ENCODE peak calls at places on chromosome 7, in seven cellular contexts. One of them, this sample, is unnamed.

GRCh38 chr7:6403907-6404306 is 43.8 kb downstream of the DAGLB start:
- DNase-seq in T follicular helper cell: no peak
- DNase-seq in GM03348: no peak
- DNase-seq in hippocampal formation: no peak
- DNase-seq in GM20000: no peak
- DNase-seq in hypothalamus: no peak
- DNase-seq in CD8-positive, alpha-beta memory T cell: no peak
- DNase-seq in this sample: no peak

GRCh38 chr7:47304727-47305719 is 276.9 kb downstream of the TNS3 start:
- DNase-seq in hippocampal formation: no peak
- DNase-seq in hypothalamus: no peak
- DNase-seq in GM03348: no peak
- DNase-seq in GM20000: no peak
- DNase-seq in CD8-positive, alpha-beta memory T cell: no peak
- DNase-seq in T follicular helper cell: no peak
- DNase-seq in this sample: no peak

GRCh38 chr7:155292680-155293226 is 4.9 kb upstream of the INSIG1 start:
- DNase-seq in CD8-positive, alpha-beta memory T cell: no peak
- DNase-seq in T follicular helper cell: no peak
- DNase-seq in hippocampal formation: no peak
- DNase-seq in hypothalamus: no peak
- DNase-seq in GM20000: no peak
- DNase-seq in GM03348: no peak
- DNase-seq in this sample: no peak

GRCh38 chr7:27151341-27151944 is 940 bp downstream of the HOXA3 start:
- DNase-seq in hypothalamus: no peak
- DNase-seq in hippocampal formation: no peak
- DNase-seq in GM03348: no peak
- DNase-seq in GM20000: no peak
- DNase-seq in T follicular helper cell: no peak
- DNase-seq in CD8-positive, alpha-beta memory T cell: no peak
- DNase-seq in this sample: peak

GRCh38 chr7:42924223-42924877 is 7.6 kb downstream of the PSMA2 start:
- DNase-seq in CD8-positive, alpha-beta memory T cell: no peak
- DNase-seq in GM20000: no peak
- DNase-seq in GM03348: no peak
- DNase-seq in hypothalamus: no peak
- DNase-seq in T follicular helper cell: no peak
- DNase-seq in hippocampal formation: no peak
- DNase-seq in this sample: no peak

GRCh38 chr7:31633894-31634494 is 53.0 kb upstream of the PPP1R17 start:
- DNase-seq in GM20000: peak
- DNase-seq in GM03348: peak
- DNase-seq in hippocampal formation: peak
- DNase-seq in CD8-positive, alpha-beta memory T cell: no peak
- DNase-seq in hypothalamus: peak
- DNase-seq in T follicular helper cell: no peak
- DNase-seq in this sample: no peak

GRCh38 chr7:155209478-155209864 is 88.2 kb upstream of the INSIG1 start:
- DNase-seq in GM03348: no peak
- DNase-seq in hippocampal formation: no peak
- DNase-seq in hypothalamus: no peak
- DNase-seq in T follicular helper cell: no peak
- DNase-seq in CD8-positive, alpha-beta memory T cell: no peak
- DNase-seq in GM20000: no peak
- DNase-seq in this sample: peak

GRCh38 chr7:48438196-48438595 is 266.9 kb downstream of the ABCA13 start:
- DNase-seq in GM20000: no peak
- DNase-seq in T follicular helper cell: no peak
- DNase-seq in hippocampal formation: no peak
- DNase-seq in CD8-positive, alpha-beta memory T cell: no peak
- DNase-seq in hypothalamus: no peak
- DNase-seq in GM03348: no peak
- DNase-seq in this sample: no peak

GRCh38 chr7:123917878-123918277 is 7.2 kb upstream of the SPAM1 start:
- DNase-seq in hypothalamus: no peak
- DNase-seq in GM20000: no peak
- DNase-seq in CD8-positive, alpha-beta memory T cell: no peak
- DNase-seq in GM03348: no peak
- DNase-seq in T follicular helper cell: no peak
- DNase-seq in hippocampal formation: no peak
- DNase-seq in this sample: no peak

GRCh38 chr7:110868458-110868857 is 222.5 kb upstream of the LRRN3 start:
- DNase-seq in hypothalamus: no peak
- DNase-seq in CD8-positive, alpha-beta memory T cell: no peak
- DNase-seq in hippocampal formation: no peak
- DNase-seq in GM03348: no peak
- DNase-seq in GM20000: no peak
- DNase-seq in T follicular helper cell: no peak
- DNase-seq in this sample: no peak

GRCh38 chr7:132092106-132092505 is 484.2 kb downstream of the PLXNA4 start:
- DNase-seq in CD8-positive, alpha-beta memory T cell: no peak
- DNase-seq in GM20000: no peak
- DNase-seq in GM03348: no peak
- DNase-seq in hypothalamus: no peak
- DNase-seq in hippocampal formation: no peak
- DNase-seq in T follicular helper cell: no peak
- DNase-seq in this sample: no peak

GRCh38 chr7:158260567-158261361 is 326.9 kb downstream of the PTPRN2 start:
- DNase-seq in hippocampal formation: no peak
- DNase-seq in hypothalamus: no peak
- DNase-seq in CD8-positive, alpha-beta memory T cell: no peak
- DNase-seq in T follicular helper cell: no peak
- DNase-seq in GM20000: no peak
- DNase-seq in GM03348: no peak
- DNase-seq in this sample: no peak

GRCh38 chr7:138449580-138449979 is 10.5 kb upstream of the TRIM24 start:
- DNase-seq in hippocampal formation: no peak
- DNase-seq in T follicular helper cell: peak
- DNase-seq in CD8-positive, alpha-beta memory T cell: peak
- DNase-seq in GM03348: no peak
- DNase-seq in GM20000: peak
- DNase-seq in hypothalamus: no peak
- DNase-seq in this sample: peak

GRCh38 chr7:90629306-90629918 is 33.3 kb downstream of the CDK14 start:
- DNase-seq in GM03348: peak
- DNase-seq in CD8-positive, alpha-beta memory T cell: no peak
- DNase-seq in GM20000: peak
- DNase-seq in T follicular helper cell: no peak
- DNase-seq in hippocampal formation: no peak
- DNase-seq in hypothalamus: no peak
- DNase-seq in this sample: no peak

GRCh38 chr7:129308047-129308446 is 83.2 kb downstream of the AHCYL2 start:
- DNase-seq in T follicular helper cell: no peak
- DNase-seq in CD8-positive, alpha-beta memory T cell: no peak
- DNase-seq in GM03348: no peak
- DNase-seq in hippocampal formation: peak
- DNase-seq in hypothalamus: no peak
- DNase-seq in GM20000: no peak
- DNase-seq in this sample: no peak

GRCh38 chr7:100008525-100008924 is 6.9 kb upstream of the ZKSCAN1 start:
- DNase-seq in hippocampal formation: no peak
- DNase-seq in CD8-positive, alpha-beta memory T cell: no peak
- DNase-seq in GM03348: no peak
- DNase-seq in hypothalamus: no peak
- DNase-seq in GM20000: no peak
- DNase-seq in T follicular helper cell: no peak
- DNase-seq in this sample: no peak

GRCh38 chr7:30522163-30522562 is 17.5 kb upstream of the GGCT start:
- DNase-seq in hypothalamus: no peak
- DNase-seq in GM03348: no peak
- DNase-seq in CD8-positive, alpha-beta memory T cell: no peak
- DNase-seq in GM20000: no peak
- DNase-seq in T follicular helper cell: no peak
- DNase-seq in hippocampal formation: no peak
- DNase-seq in this sample: no peak

GRCh38 chr7:30276203-30276900 is 8.0 kb upstream of the ZNRF2 start:
- DNase-seq in hippocampal formation: peak
- DNase-seq in GM03348: peak
- DNase-seq in T follicular helper cell: peak
- DNase-seq in CD8-positive, alpha-beta memory T cell: peak
- DNase-seq in GM20000: peak
- DNase-seq in hypothalamus: no peak
- DNase-seq in this sample: peak

GRCh38 chr7:1993031-1993685 is 239.6 kb downstream of the MAD1L1 start:
- DNase-seq in hippocampal formation: no peak
- DNase-seq in GM03348: no peak
- DNase-seq in hypothalamus: no peak
- DNase-seq in GM20000: no peak
- DNase-seq in CD8-positive, alpha-beta memory T cell: no peak
- DNase-seq in T follicular helper cell: no peak
- DNase-seq in this sample: no peak

GRCh38 chr7:131040467-131040932 is 287.2 kb upstream of the MKLN1 start:
- DNase-seq in GM20000: peak
- DNase-seq in CD8-positive, alpha-beta memory T cell: no peak
- DNase-seq in hypothalamus: no peak
- DNase-seq in T follicular helper cell: no peak
- DNase-seq in GM03348: peak
- DNase-seq in hippocampal formation: peak
- DNase-seq in this sample: peak

GRCh38 chr7:95001815-95002561 is 94.6 kb downstream of the PPP1R9A start:
- DNase-seq in hypothalamus: no peak
- DNase-seq in T follicular helper cell: no peak
- DNase-seq in GM03348: no peak
- DNase-seq in hippocampal formation: no peak
- DNase-seq in GM20000: no peak
- DNase-seq in CD8-positive, alpha-beta memory T cell: no peak
- DNase-seq in this sample: no peak

GRCh38 chr7:22665816-22666375 is 61.1 kb upstream of the IL6 start:
- DNase-seq in T follicular helper cell: no peak
- DNase-seq in hippocampal formation: no peak
- DNase-seq in hypothalamus: no peak
- DNase-seq in CD8-positive, alpha-beta memory T cell: no peak
- DNase-seq in GM03348: no peak
- DNase-seq in GM20000: no peak
- DNase-seq in this sample: no peak

GRCh38 chr7:107615910-107616680 is 36.0 kb downstream of the BCAP29 start:
- DNase-seq in hippocampal formation: no peak
- DNase-seq in CD8-positive, alpha-beta memory T cell: no peak
- DNase-seq in GM20000: no peak
- DNase-seq in hypothalamus: no peak
- DNase-seq in GM03348: no peak
- DNase-seq in T follicular helper cell: no peak
- DNase-seq in this sample: no peak

GRCh38 chr7:133491846-133492652 is 239.2 kb downstream of the EXOC4 start:
- DNase-seq in T follicular helper cell: no peak
- DNase-seq in hippocampal formation: no peak
- DNase-seq in GM20000: no peak
- DNase-seq in hypothalamus: no peak
- DNase-seq in GM03348: no peak
- DNase-seq in CD8-positive, alpha-beta memory T cell: no peak
- DNase-seq in this sample: no peak

GRCh38 chr7:105643384-105643783 is 62.1 kb upstream of the EFCAB10 start:
- DNase-seq in T follicular helper cell: no peak
- DNase-seq in CD8-positive, alpha-beta memory T cell: no peak
- DNase-seq in hippocampal formation: no peak
- DNase-seq in GM20000: no peak
- DNase-seq in hypothalamus: peak
- DNase-seq in GM03348: no peak
- DNase-seq in this sample: no peak